ENCODE peak calls at places on chromosomes 5 and 9, in five cellular contexts. E, J, A, L and N are unnamed samples.

GRCh38 chr5:64497390-64497789 is 8.4 kb upstream of the RGS7BP start:
- DNase-seq in E (peak), J (no peak), A (no peak), L (no peak), N (peak)

GRCh38 chr9:136488247-136489214 is 5.7 kb upstream of the SEC16A start:
- DNase-seq in E (peak), J (peak), A (peak), L (peak), N (peak)

GRCh38 chr5:157306690-157307089 is 40.8 kb downstream of the CYFIP2 start:
- DNase-seq in E (no peak), J (no peak), A (no peak), L (no peak), N (no peak)

GRCh38 chr9:18437315-18438200 is 36.4 kb upstream of the ADAMTSL1 start:
- DNase-seq in E (peak), J (no peak), A (no peak), L (no peak), N (peak)

GRCh38 chr9:8783999-8784398 is 984.4 kb upstream of the DMAC1 start:
- DNase-seq in E (no peak), J (no peak), A (no peak), L (no peak), N (no peak)

GRCh38 chr9:38131729-38132128 is 62.7 kb upstream of the SHB start:
- DNase-seq in E (no peak), J (no peak), A (no peak), L (no peak), N (no peak)

GRCh38 chr5:61332369-61332745 is 299 bp downstream of the ZSWIM6 start:
- DNase-seq in E (peak), J (no peak), A (no peak), L (no peak), N (no peak)

GRCh38 chr9:91898451-91899433 is 51.3 kb downstream of the ROR2 start:
- DNase-seq in E (peak), J (no peak), A (no peak), L (no peak), N (peak)

GRCh38 chr9:96720435-96720834 is 57.5 kb downstream of the ZNF510 start:
- DNase-seq in E (no peak), J (no peak), A (no peak), L (no peak), N (no peak)

GRCh38 chr9:23743041-23743440 is 83.0 kb downstream of the ELAVL2 start:
- DNase-seq in E (no peak), J (no peak), A (no peak), L (no peak), N (no peak)

GRCh38 chr5:28468121-28468520 is 1429.7 kb upstream of the CDH9 start:
- DNase-seq in E (no peak), J (no peak), A (no peak), L (no peak), N (no peak)

GRCh38 chr5:148224131-148224742 is 14.1 kb upstream of the MARCOL start:
- DNase-seq in E (no peak), J (no peak), A (no peak), L (no peak), N (peak)